ENCODE peak calls at places on chromosomes 6 and 20, in four cellular contexts. I, X, S and V are unnamed samples.
A peak's percentile ranks its signal among the peaks of the same experiment; 100 is the strongest.

GRCh38 chr6:137784583-137784982 is 82.5 kb upstream of the TNFAIP3 start:
- DNase-seq in I (no peak), X (no peak), S (no peak), V (no peak)

GRCh38 chr6:16167219-16167618 is 38.3 kb downstream of the MYLIP start:
- DNase-seq in I (no peak), X (no peak), S (no peak), V (no peak)

GRCh38 chr6:137768935-137769334 is 98.1 kb upstream of the TNFAIP3 start:
- DNase-seq in I (no peak), X (no peak), S (no peak), V (no peak)

GRCh38 chr6:48397887-48398286 is 286.9 kb upstream of the PTCHD4 start:
- DNase-seq in I (no peak), X (no peak), S (no peak), V (no peak)

GRCh38 chr6:90021701-90022100 is 127.4 kb downstream of the GJA10 start:
- DNase-seq in I (no peak), X (no peak), S (no peak), V (no peak)

GRCh38 chr6:62808575-62809293 is 402.5 kb upstream of the FKBP1C start:
- DNase-seq in I (no peak), X (no peak), S (no peak), V (no peak)

GRCh38 chr6:150196942-150197745 is 54.3 kb downstream of the PPP1R14C start:
- DNase-seq in I (no peak), X (no peak), S (no peak), V (no peak)

GRCh38 chr6:124793406-124793805 is 168.8 kb upstream of the RNF217 start:
- DNase-seq in I (no peak), X (no peak), S (no peak), V (no peak)

GRCh38 chr6:142752348-142752747 is 192.6 kb downstream of the HIVEP2 start:
- DNase-seq in I (no peak), X (no peak), S (no peak), V (no peak)

GRCh38 chr6:76381612-76382011 is 309.1 kb upstream of the IMPG1 start:
- DNase-seq in I (no peak), X (no peak), S (no peak), V (no peak)

GRCh38 chr6:98310408-98310807 is 524.0 kb upstream of the POU3F2 start:
- DNase-seq in I (no peak), X (no peak), S (no peak), V (no peak)

GRCh38 chr6:81241717-81242116 is 510.8 kb downstream of the TENT5A start:
- DNase-seq in I (peak; percentile 27), X (no peak), S (no peak), V (no peak)

GRCh38 chr6:119333707-119334295 is 15.8 kb downstream of the MAN1A1 start:
- DNase-seq in I (no peak), X (no peak), S (no peak), V (no peak)

GRCh38 chr6:39309942-39310531 is 4.2 kb downstream of the KCNK17 start:
- DNase-seq in I (peak; percentile 48), X (peak; percentile 91), S (no peak), V (peak; percentile 92)

GRCh38 chr6:142568857-142569597 is 267.2 kb downstream of the ADGRG6 start:
- DNase-seq in I (no peak), X (no peak), S (no peak), V (no peak)

GRCh38 chr6:158460602-158461092 is 99.2 kb upstream of the TMEM181 start:
- DNase-seq in I (no peak), X (no peak), S (no peak), V (no peak)

GRCh38 chr20:8304124-8304800 is 172.2 kb downstream of the PLCB1 start:
- DNase-seq in I (no peak), X (no peak), S (no peak), V (no peak)

GRCh38 chr6:76697585-76697984 is 625.1 kb upstream of the IMPG1 start:
- DNase-seq in I (peak; percentile 61), X (no peak), S (no peak), V (no peak)

GRCh38 chr6:137307163-137307851 is 88.1 kb upstream of the IFNGR1 start:
- DNase-seq in I (no peak), X (no peak), S (no peak), V (no peak)

GRCh38 chr20:41697861-41698559 is 79.8 kb upstream of the CHD6 start:
- DNase-seq in I (no peak), X (peak; percentile 56), S (no peak), V (no peak)

GRCh38 chr20:56630506-56631317 is 1.6 kb downstream of the TFAP2C start:
- DNase-seq in I (no peak), X (no peak), S (no peak), V (no peak)

GRCh38 chr6:148885154-148885870 is 138.5 kb downstream of the UST start:
- DNase-seq in I (no peak), X (no peak), S (no peak), V (no peak)

GRCh38 chr6:13725570-13725969 is 13.9 kb upstream of the RANBP9 start:
- DNase-seq in I (peak; percentile 92), X (no peak), S (no peak), V (no peak)

GRCh38 chr6:116392158-116393032 is 21.6 kb downstream of the DSE start:
- DNase-seq in I (no peak), X (no peak), S (no peak), V (no peak)

GRCh38 chr6:36834576-36835293 is 4.5 kb downstream of the CPNE5 start:
- DNase-seq in I (no peak), X (no peak), S (no peak), V (no peak)

GRCh38 chr6:36837686-36838085 is 1.6 kb downstream of the CPNE5 start:
- DNase-seq in I (no peak), X (no peak), S (no peak), V (no peak)

GRCh38 chr6:36838896-36839818 is at the start of gene CPNE5:
- DNase-seq in I (no peak), X (peak; percentile 69), S (no peak), V (peak; percentile 63)

GRCh38 chr6:36836771-36837339 is 2.4 kb downstream of the CPNE5 start:
- DNase-seq in I (no peak), X (no peak), S (no peak), V (no peak)

GRCh38 chr6:36836091-36836770 is 3.0 kb downstream of the CPNE5 start:
- DNase-seq in I (no peak), X (no peak), S (no peak), V (no peak)
- TF ChIP-seq EGR1 in I (no peak), X (no peak), S (no peak), V (no peak)

GRCh38 chr6:7060769-7061516 is 46.8 kb upstream of the RREB1 start:
- DNase-seq in I (peak; percentile 10), X (no peak), S (no peak), V (no peak)

GRCh38 chr6:7067305-7067704 is 40.5 kb upstream of the RREB1 start:
- DNase-seq in I (no peak), X (no peak), S (no peak), V (no peak)

GRCh38 chr6:7058250-7058923 is 49.4 kb upstream of the RREB1 start:
- DNase-seq in I (peak; percentile 97), X (peak; percentile 58), S (no peak), V (no peak)

GRCh38 chr6:7062445-7063162 is 45.2 kb upstream of the RREB1 start:
- DNase-seq in I (no peak), X (no peak), S (no peak), V (no peak)
- TF ChIP-seq EGR1 in I (no peak), X (no peak), S (no peak), V (no peak)

GRCh38 chr6:12024715-12025434 is 12.8 kb downstream of the HIVEP1 start:
- DNase-seq in I (no peak), X (no peak), S (no peak), V (no peak)

GRCh38 chr6:12026833-12027232 is 14.7 kb downstream of the HIVEP1 start:
- DNase-seq in I (no peak), X (no peak), S (no peak), V (no peak)

GRCh38 chr6:12022903-12023522 is 10.9 kb downstream of the HIVEP1 start:
- DNase-seq in I (no peak), X (peak; percentile 31), S (no peak), V (no peak)

GRCh38 chr6:12028194-12028593 is 16.1 kb downstream of the HIVEP1 start:
- DNase-seq in I (no peak), X (no peak), S (no peak), V (no peak)

DNA sequence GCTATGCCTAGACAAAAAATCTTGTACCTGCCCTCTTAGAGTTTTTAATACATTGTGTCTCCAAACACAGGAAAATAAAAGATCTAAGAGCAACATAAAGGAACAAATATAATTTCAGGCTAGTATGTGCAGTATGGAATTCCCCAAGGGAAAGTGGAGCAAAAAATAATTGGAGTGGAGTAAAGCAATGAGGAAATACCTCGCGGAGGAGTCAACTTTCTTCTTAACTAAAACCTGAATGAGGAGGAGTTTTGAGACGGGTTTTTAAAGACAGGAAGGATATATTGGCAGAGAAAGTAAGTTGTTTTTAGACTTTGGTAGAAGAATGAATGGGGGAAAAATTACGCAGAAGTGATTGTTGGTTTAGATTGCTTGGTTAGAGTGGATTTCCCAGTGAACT is 14.0 kb downstream of the HIVEP1 start:
- DNase-seq in I (no peak), X (no peak), S (no peak), V (no peak)
- TF ChIP-seq EGR1 in I (no peak), X (no peak), S (no peak), V (no peak)

GRCh38 chr20:13571662-13572061 is 67.1 kb downstream of the TASP1 start:
- DNase-seq in I (no peak), X (no peak), S (no peak), V (no peak)

GRCh38 chr20:13563854-13564253 is 74.9 kb downstream of the TASP1 start:
- DNase-seq in I (no peak), X (no peak), S (no peak), V (no peak)

GRCh38 chr20:13567663-13568062 is 71.1 kb downstream of the TASP1 start:
- DNase-seq in I (no peak), X (no peak), S (no peak), V (no peak)
- TF ChIP-seq EGR1 in I (no peak), X (no peak), S (no peak), V (no peak)

DNA sequence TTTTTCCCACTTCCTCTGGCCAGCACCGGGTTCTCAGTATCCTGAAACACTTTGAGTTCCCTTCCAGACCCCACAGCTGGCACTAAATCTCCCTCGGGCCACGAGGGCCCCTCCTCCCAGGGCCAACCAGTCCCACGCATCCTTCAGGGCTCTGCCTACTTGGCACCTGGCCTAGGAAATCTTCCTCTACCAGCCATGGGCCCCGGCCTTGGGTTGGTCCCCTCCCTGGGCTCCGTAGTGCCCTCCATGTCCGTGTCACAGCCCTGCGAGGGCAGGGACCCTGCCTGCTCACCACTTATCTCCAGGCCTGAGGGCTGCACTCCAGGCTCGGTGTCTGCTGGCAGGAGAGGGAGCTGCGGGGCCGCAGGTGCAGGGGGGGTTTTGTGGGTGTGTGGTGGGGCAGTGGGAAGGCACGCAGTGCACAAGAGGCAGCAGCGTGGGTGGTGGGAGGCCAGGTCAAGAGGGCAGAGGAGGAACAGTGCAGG is 48.8 kb upstream of the CDH22 start:
- DNase-seq in I (no peak), X (no peak), S (no peak), V (no peak)
- TF ChIP-seq EGR1 in I (no peak), X (peak; percentile 16), S (no peak), V (no peak)